ENCODE peak calls at places on chromosome 17, in four cellular contexts. J is SK-N-SH, M is K562, D is GM12878. L is an unnamed sample.

GRCh38 chr17:30950669-30951399 is 20.0 kb upstream of the RNF135 start:
- DNase-seq in J (peak; percentile 78), M (no peak), D (no peak), L (peak; percentile 91)

GRCh38 chr17:50365165-50365564 is 7.8 kb downstream of the MRPL27 start:
- DNase-seq in J (no peak), M (no peak), D (no peak), L (no peak)

GRCh38 chr17:9878791-9879525 is 26.1 kb downstream of the RCVRN start:
- DNase-seq in J (no peak), M (no peak), D (no peak), L (no peak)

GRCh38 chr17:12812877-12813276 is 23.6 kb downstream of the ARHGAP44 start:
- DNase-seq in J (no peak), M (no peak), D (no peak), L (no peak)

GRCh38 chr17:77011173-77012011 is 129.4 kb upstream of the SEC14L1 start:
- DNase-seq in J (peak; percentile 58), M (peak; percentile 36), D (no peak), L (peak; percentile 53)

GRCh38 chr17:2723997-2724782 is 12.6 kb upstream of the CLUH start:
- DNase-seq in J (peak; percentile 34), M (peak; percentile 39), D (no peak), L (no peak)

GRCh38 chr17:68514809-68515208 is 2.6 kb downstream of the PRKAR1A start:
- DNase-seq in J (no peak), M (no peak), D (no peak), L (peak; percentile 21)

GRCh38 chr17:38598536-38598935 is 7.2 kb downstream of the SRCIN1 start:
- DNase-seq in J (peak; percentile 86), M (peak; percentile 89), D (no peak), L (peak; percentile 82)

GRCh38 chr17:56770427-56770826 is 63.3 kb downstream of the C17orf67 start:
- DNase-seq in J (no peak), M (no peak), D (no peak), L (no peak)

GRCh38 chr17:79794659-79795511 is 2.0 kb downstream of the CBX8 start:
- DNase-seq in J (no peak), M (no peak), D (no peak), L (no peak)

GRCh38 chr17:40579471-40579870 is 14.2 kb upstream of the CCR7 start:
- DNase-seq in J (no peak), M (no peak), D (no peak), L (no peak)

GRCh38 chr17:75637143-75637538 is 3.9 kb downstream of the SMIM5 start:
- DNase-seq in J (no peak), M (no peak), D (no peak), L (no peak)

GRCh38 chr17:61594294-61594825 is 3.3 kb upstream of the NACA2 start:
- DNase-seq in J (no peak), M (no peak), D (no peak), L (no peak)

GRCh38 chr17:5203908-5204294 is 12.2 kb upstream of the ZNF594 start:
- DNase-seq in J (no peak), M (no peak), D (no peak), L (no peak)

DNA sequence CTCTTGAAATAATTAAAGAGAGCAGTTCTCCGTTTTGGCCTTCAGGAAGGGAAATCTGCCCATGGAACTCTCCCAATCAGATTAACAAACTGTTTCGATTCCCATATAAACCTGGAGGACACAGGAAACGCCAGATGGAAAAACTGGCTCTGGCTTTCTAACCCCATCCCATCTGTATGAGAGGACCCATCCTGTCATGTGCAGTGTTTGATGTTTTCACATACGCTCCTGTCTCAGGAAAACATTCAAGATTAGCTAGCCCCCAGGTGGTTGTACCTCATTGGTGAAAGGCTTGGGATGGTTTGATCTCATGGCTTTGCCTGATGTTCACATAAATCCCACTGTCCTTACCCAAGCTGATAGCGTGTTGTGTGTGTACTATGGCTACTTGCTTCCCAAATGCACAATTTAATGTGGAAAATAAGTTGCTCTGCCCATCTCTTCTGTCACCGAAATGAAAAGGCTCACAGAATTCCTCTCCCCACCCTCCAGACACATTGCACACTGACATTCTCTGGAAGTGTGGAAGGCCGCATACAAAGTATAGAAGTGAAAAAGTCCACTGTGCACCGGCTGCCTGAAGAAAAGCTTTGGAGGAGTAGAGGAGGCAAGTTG is 18.2 kb upstream of the ERN1 start:
- DNase-seq in J (peak; percentile 78), M (no peak), D (no peak), L (peak; percentile 36)
- TF ChIP-seq FOXM1 in J (no peak), M (no peak), D (no peak), L (no peak)

GRCh38 chr17:6548034-6548433 is 8.3 kb downstream of the PITPNM3 start:
- DNase-seq in J (no peak), M (no peak), D (no peak), L (no peak)

GRCh38 chr17:6547336-6547735 is 9.0 kb downstream of the PITPNM3 start:
- DNase-seq in J (no peak), M (no peak), D (no peak), L (no peak)

GRCh38 chr17:6549384-6550036 is 6.8 kb downstream of the PITPNM3 start:
- DNase-seq in J (no peak), M (no peak), D (no peak), L (no peak)

GRCh38 chr17:6546069-6546718 is 10.2 kb downstream of the PITPNM3 start:
- DNase-seq in J (no peak), M (no peak), D (peak; percentile 8), L (no peak)

DNA sequence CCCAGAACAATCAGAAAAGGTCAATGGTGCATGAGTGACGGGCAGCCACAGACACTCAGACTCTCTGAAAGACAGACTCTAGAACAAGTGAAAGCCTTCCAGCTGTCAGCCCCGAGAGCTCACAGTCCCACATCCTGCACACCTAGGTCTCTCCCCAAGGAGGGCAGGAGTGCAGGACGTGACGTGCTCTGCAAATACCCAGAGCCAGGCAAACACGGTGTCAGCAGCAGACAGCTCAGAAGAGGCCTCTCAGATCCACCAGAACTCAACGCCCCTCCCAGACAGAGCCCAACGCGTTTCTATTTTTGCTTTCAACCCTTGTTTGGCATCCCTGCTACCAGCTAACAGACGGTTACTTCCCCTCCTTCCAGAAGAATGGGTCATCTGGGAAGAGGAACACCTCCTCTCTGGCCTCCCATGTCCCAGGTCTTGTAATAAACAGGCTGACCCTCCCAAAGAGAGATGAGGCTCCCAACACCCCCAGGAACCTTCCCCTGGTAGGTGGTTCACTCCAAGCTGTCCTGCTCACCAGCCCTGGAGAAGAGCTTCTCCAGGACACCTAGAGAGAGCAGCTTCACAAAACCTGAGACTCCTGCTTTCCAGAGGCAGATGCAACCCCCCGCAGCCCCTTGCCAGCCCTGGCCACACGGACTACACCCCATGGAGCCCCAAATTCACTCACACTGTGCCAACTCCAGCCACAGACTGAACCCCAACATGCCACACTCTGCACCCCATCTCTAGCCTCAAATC is 7.6 kb downstream of the PITPNM3 start:
- DNase-seq in J (no peak), M (no peak), D (peak; percentile 28), L (peak; percentile 53)
- TF ChIP-seq EP300 in J (no peak), M (no peak), D (no peak), L (no peak)

GRCh38 chr17:21378553-21378952 is 2.4 kb downstream of the KCNJ12 start:
- DNase-seq in J (no peak), M (peak; percentile 17), D (no peak), L (no peak)
- TF ChIP-seq FOXM1 in J (no peak), M (no peak), D (no peak), L (no peak)

GRCh38 chr17:65324574-65324973 is 187.4 kb downstream of the RGS9 start:
- DNase-seq in J (no peak), M (no peak), D (no peak), L (no peak)
- TF ChIP-seq EP300 in J (no peak), M (no peak), D (no peak), L (no peak)

GRCh38 chr17:17528696-17529652 is 32.8 kb upstream of the RASD1 start:
- DNase-seq in J (no peak), M (no peak), D (no peak), L (peak; percentile 53)

GRCh38 chr17:17526369-17526768 is 30.2 kb upstream of the RASD1 start:
- DNase-seq in J (no peak), M (no peak), D (no peak), L (no peak)

GRCh38 chr17:17527534-17527933 is 31.3 kb upstream of the RASD1 start:
- DNase-seq in J (no peak), M (no peak), D (no peak), L (no peak)

GRCh38 chr17:17525956-17526355 is 29.8 kb upstream of the RASD1 start:
- DNase-seq in J (no peak), M (no peak), D (no peak), L (no peak)

DNA sequence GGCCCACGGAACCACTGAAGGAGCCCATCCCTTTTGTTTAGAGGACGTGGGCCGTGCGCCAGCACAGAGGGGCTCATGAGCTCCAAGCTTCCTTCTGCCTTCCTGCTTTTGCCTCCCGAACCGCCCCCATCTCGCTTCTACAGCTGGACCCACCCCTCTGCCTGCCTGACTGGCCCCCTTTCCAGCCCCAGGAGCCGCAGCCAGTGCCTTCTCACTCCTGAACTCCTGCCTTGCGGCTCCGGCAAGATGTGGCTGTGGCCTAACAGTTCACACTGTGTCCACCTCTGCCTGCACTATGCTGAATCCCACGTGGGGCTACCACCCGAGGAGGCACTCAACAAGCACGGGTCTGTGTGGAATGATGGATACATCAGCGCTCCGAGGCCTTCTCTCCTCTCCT is 31.9 kb upstream of the RASD1 start:
- DNase-seq in J (no peak), M (no peak), D (no peak), L (no peak)
- TF ChIP-seq FOXM1 in J (no peak), M (no peak), D (no peak), L (no peak)

GRCh38 chr17:78313735-78314648 is 45.9 kb downstream of the SOCS3 start:
- DNase-seq in J (peak; percentile 95), M (peak; percentile 95), D (peak; percentile 45), L (peak; percentile 57)
- TF ChIP-seq EP300 in J (no peak), M (no peak), D (no peak), L (no peak)